ENCODE peak calls at places on chromosomes 6 and 20, in seven cellular contexts. Q is brain microvascular endothelial cell, S is H9, E is small intestine, P is breast epithelium, F is WERI-Rb-1, T is ascending aorta. O is an unnamed sample. For H3K27me3, the result is how much of the 10 kb centered on the place peaks cover.

GRCh38 chr6:156729248-156729647 is 47.9 kb upstream of the ARID1B start:
- DNase-seq in S (no peak), T (no peak), E (no peak), F (no peak), P (no peak), Q (peak), O (no peak)

GRCh38 chr6:109456710-109457595 is 1.4 kb upstream of the MICAL1 start:
- DNase-seq in F (no peak), P (no peak), S (no peak), E (peak), Q (no peak), T (no peak), O (peak)

GRCh38 chr20:62741191-62741676 is 32.6 kb downstream of the NTSR1 start:
- DNase-seq in P (peak), F (peak), S (peak), Q (no peak), T (no peak), E (no peak), O (no peak)

GRCh38 chr6:121666809-121667208 is 231.4 kb downstream of the GJA1 start:
- DNase-seq in S (no peak), F (no peak), T (no peak), P (no peak), Q (peak), E (peak), O (no peak)

GRCh38 chr6:1552296-1552761 is 57.4 kb upstream of the FOXC1 start:
- DNase-seq in F (no peak), Q (peak), T (no peak), S (no peak), P (no peak), E (peak), O (no peak)

GRCh38 chr6:4986999-4987398 is 16.8 kb downstream of the RPP40 start:
- DNase-seq in E (no peak), Q (no peak), S (no peak), T (no peak), P (no peak), F (no peak), O (no peak)

GRCh38 chr6:160462551-160463109 is 114.5 kb downstream of the SLC22A3 start:
- DNase-seq in E (peak), S (no peak), P (no peak), T (no peak), Q (peak), F (no peak), O (peak)

GRCh38 chr6:116059713-116060571 is 749 bp downstream of the FRK start:
- DNase-seq in P (no peak), Q (no peak), F (no peak), E (peak), T (no peak), S (no peak), O (peak)

GRCh38 chr6:98845201-98846020 is 11.0 kb downstream of the POU3F2 start:
- DNase-seq in F (peak), E (peak), P (no peak), Q (peak), S (peak), T (no peak), O (peak)

GRCh38 chr20:38199506-38200390 is 34.7 kb upstream of the TGM2 start:
- DNase-seq in F (no peak), T (no peak), Q (no peak), S (no peak), E (no peak), P (no peak), O (no peak)

GRCh38 chr20:11716239-11716944 is 201.3 kb upstream of the BTBD3 start:
- DNase-seq in F (peak), E (no peak), S (peak), P (no peak), Q (peak), T (no peak), O (no peak)

GRCh38 chr6:117264487-117265424 is 602 bp upstream of the VGLL2 start:
- DNase-seq in P (no peak), F (peak), Q (no peak), S (peak), T (no peak), E (no peak), O (no peak)
- H3K27me3 ChIP-seq in P (half or more), F (half or more), Q (half or more), S (half or more), T (under half), E (under half), O (half or more)

GRCh38 chr20:1207293-1207884 is 4.1 kb downstream of the C20orf202 start:
- DNase-seq in S (no peak), T (no peak), Q (no peak), F (no peak), P (no peak), E (no peak), O (no peak)
- H3K27me3 ChIP-seq in S (under half), T (under half), Q (under half), F (under half), P (under half), E (under half), O (under half)

GRCh38 chr20:43388267-43389081 is 69.2 kb upstream of the SRSF6 start:
- DNase-seq in T (peak), E (no peak), F (no peak), Q (peak), P (no peak), S (no peak), O (no peak)
- H3K27me3 ChIP-seq in T (under half), E (under half), F (under half), Q (under half), P (under half), S (under half), O (under half)

GRCh38 chr20:17394411-17394810 is 136.8 kb downstream of the BFSP1 start:
- DNase-seq in T (no peak), P (no peak), Q (no peak), S (no peak), E (no peak), F (no peak), O (no peak)
- H3K27me3 ChIP-seq in T (under half), P (under half), Q (under half), S (under half), E (under half), F (under half), O (under half)

GRCh38 chr20:9510926-9511325 is 3.5 kb upstream of the LAMP5 start:
- DNase-seq in S (no peak), T (no peak), P (no peak), Q (no peak), E (no peak), F (no peak), O (no peak)
- H3K27me3 ChIP-seq in S (half or more), T (under half), P (half or more), Q (half or more), E (under half), F (under half), O (half or more)

DNA sequence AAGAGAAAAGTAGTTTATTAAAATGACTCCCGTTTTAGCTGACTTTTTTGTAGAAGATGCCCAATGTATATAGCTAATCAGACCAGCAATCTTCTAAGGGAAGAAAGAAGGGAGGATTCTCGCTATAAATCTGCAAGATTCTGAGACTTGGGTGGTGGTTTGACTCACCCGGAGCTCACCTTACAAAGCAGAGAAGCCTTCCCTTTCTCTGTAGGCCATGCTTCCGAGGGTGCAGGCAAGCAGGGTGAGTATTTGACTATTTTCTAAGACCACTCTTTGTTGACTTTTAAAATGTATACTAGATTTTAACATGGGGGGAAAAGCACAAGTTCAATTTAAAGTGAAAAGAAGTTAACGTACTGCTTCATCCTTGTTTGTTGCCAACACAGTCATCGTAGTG is 2.7 kb downstream of the OLIG3 start:
- DNase-seq in E (no peak), Q (no peak), T (no peak), S (no peak), P (no peak), F (no peak), O (no peak)
- H3K27me3 ChIP-seq in E (half or more), Q (half or more), T (under half), S (half or more), P (half or more), F (half or more), O (half or more)

O was measured in transverse colon.